ENCODE peak calls at places on chromosomes 12 and 14, in seven cellular contexts. O, A, P, T, W, I and U are unnamed samples.

GRCh38 chr12:2680676-2681039 is 114.1 kb upstream of the FKBP4 start:
- DNase-seq in O (no peak), A (no peak), P (no peak), T (no peak), W (peak; percentile 43), I (no peak), U (no peak)

GRCh38 chr14:32366256-32366655 is 37.2 kb downstream of the AKAP6 start:
- DNase-seq in O (no peak), A (no peak), P (no peak), T (no peak), W (no peak), I (peak; percentile 92), U (peak; percentile 86)

GRCh38 chr12:24911284-24911791 is 37.6 kb downstream of the BCAT1 start:
- DNase-seq in O (no peak), A (no peak), P (no peak), T (no peak), W (no peak), I (peak; percentile 92), U (peak; percentile 83)

GRCh38 chr12:133227281-133227852 is 8.3 kb downstream of the ANHX start:
- DNase-seq in O (peak; percentile 18), A (no peak), P (no peak), T (no peak), W (no peak), I (no peak), U (peak; percentile 75)

GRCh38 chr14:50541159-50541567 is 8.8 kb upstream of the MAP4K5 start:
- DNase-seq in O (no peak), A (no peak), P (no peak), T (no peak), W (no peak), I (no peak), U (no peak)

GRCh38 chr12:19206493-19207077 is 77.1 kb downstream of the PLEKHA5 start:
- DNase-seq in O (no peak), A (no peak), P (no peak), T (no peak), W (no peak), I (peak; percentile 42), U (no peak)

GRCh38 chr14:85527458-85527857 is 2.5 kb upstream of the FLRT2 start:
- DNase-seq in O (no peak), A (no peak), P (no peak), T (no peak), W (no peak), I (peak; percentile 35), U (no peak)

GRCh38 chr12:41476499-41476898 is 288.4 kb downstream of the PDZRN4 start:
- DNase-seq in O (no peak), A (no peak), P (no peak), T (no peak), W (no peak), I (no peak), U (no peak)

GRCh38 chr14:92993302-92993701 is 70.4 kb downstream of the CHGA start:
- DNase-seq in O (no peak), A (no peak), P (peak; percentile 60), T (no peak), W (no peak), I (peak; percentile 18), U (peak; percentile 53)

GRCh38 chr14:34837801-34838322 is 37.3 kb downstream of the BAZ1A start:
- DNase-seq in O (no peak), A (no peak), P (no peak), T (no peak), W (no peak), I (no peak), U (peak; percentile 75)

GRCh38 chr14:23539209-23539866 is 12.2 kb downstream of the ZFHX2 start:
- DNase-seq in O (peak; percentile 88), A (peak; percentile 53), P (no peak), T (no peak), W (peak; percentile 82), I (peak; percentile 32), U (peak; percentile 90)

GRCh38 chr12:96239711-96240234 is 45.6 kb downstream of the ELK3 start:
- DNase-seq in O (no peak), A (no peak), P (peak; percentile 80), T (no peak), W (no peak), I (peak; percentile 75), U (no peak)

GRCh38 chr14:101947577-101947903 is 16.8 kb upstream of the DYNC1H1 start:
- DNase-seq in O (no peak), A (no peak), P (no peak), T (peak; percentile 46), W (peak; percentile 60), I (no peak), U (peak; percentile 71)

GRCh38 chr12:46959484-46959883 is 119.9 kb upstream of the PCED1B start:
- DNase-seq in O (no peak), A (no peak), P (no peak), T (no peak), W (no peak), I (peak; percentile 63), U (peak; percentile 73)

GRCh38 chr14:34181308-34181707 is 230.4 kb upstream of the EGLN3 start:
- DNase-seq in O (no peak), A (no peak), P (no peak), T (no peak), W (no peak), I (no peak), U (no peak)

GRCh38 chr12:95976416-95976832 is 19.7 kb downstream of the HAL start:
- DNase-seq in O (no peak), A (no peak), P (no peak), T (no peak), W (no peak), I (peak; percentile 29), U (no peak)

GRCh38 chr14:105155681-105156413 is 12.7 kb downstream of the JAG2 start:
- DNase-seq in O (peak; percentile 87), A (no peak), P (no peak), T (no peak), W (no peak), I (no peak), U (peak; percentile 76)

GRCh38 chr12:6700646-6701051 is at the start of gene PIANP:
- DNase-seq in O (peak; percentile 87), A (peak; percentile 44), P (peak; percentile 38), T (no peak), W (no peak), I (no peak), U (peak; percentile 89)

GRCh38 chr12:57661376-57661775 is 28.4 kb upstream of the B4GALNT1 start:
- DNase-seq in O (no peak), A (no peak), P (no peak), T (no peak), W (no peak), I (no peak), U (no peak)

GRCh38 chr14:49051328-49052060 is 534.7 kb downstream of the RPS29 start:
- DNase-seq in O (no peak), A (no peak), P (no peak), T (no peak), W (no peak), I (peak; percentile 27), U (peak; percentile 42)

GRCh38 chr14:72710212-72710611 is 183.7 kb downstream of the DPF3 start:
- DNase-seq in O (no peak), A (no peak), P (no peak), T (no peak), W (no peak), I (no peak), U (no peak)

GRCh38 chr12:109053382-109054123 is 1.2 kb downstream of the USP30 start:
- DNase-seq in O (peak; percentile 9), A (no peak), P (no peak), T (no peak), W (no peak), I (no peak), U (peak; percentile 19)

GRCh38 chr12:49804821-49805220 is 23.4 kb downstream of the NCKAP5L start:
- DNase-seq in O (no peak), A (no peak), P (no peak), T (no peak), W (no peak), I (no peak), U (peak; percentile 17)

GRCh38 chr12:116661341-116661740 is 76.5 kb downstream of the SPRING1 start:
- DNase-seq in O (no peak), A (no peak), P (no peak), T (no peak), W (no peak), I (no peak), U (no peak)

GRCh38 chr12:66087365-66087943 is 43.1 kb downstream of the LLPH start:
- DNase-seq in O (peak; percentile 31), A (peak; percentile 75), P (peak; percentile 49), T (peak; percentile 73), W (peak; percentile 63), I (peak; percentile 70), U (peak; percentile 52)

GRCh38 chr14:66403183-66403582 is 83.0 kb upstream of the CCDC196 start:
- DNase-seq in O (no peak), A (no peak), P (no peak), T (no peak), W (no peak), I (peak; percentile 41), U (peak; percentile 23)

GRCh38 chr12:68609955-68610434 is 704 bp upstream of the RAP1B start:
- DNase-seq in O (peak; percentile 73), A (no peak), P (no peak), T (no peak), W (no peak), I (no peak), U (no peak)

GRCh38 chr14:77598366-77599050 is 17.9 kb downstream of the SPTLC2 start:
- DNase-seq in O (no peak), A (no peak), P (no peak), T (no peak), W (no peak), I (peak; percentile 15), U (no peak)

GRCh38 chr14:76923422-76924362 is 97.5 kb downstream of the LRRC74A start:
- DNase-seq in O (peak; percentile 68), A (no peak), P (no peak), T (no peak), W (peak; percentile 54), I (no peak), U (peak; percentile 66)

GRCh38 chr12:1843641-1844005 is 23.3 kb downstream of the LRTM2 start:
- DNase-seq in O (peak; percentile 47), A (no peak), P (no peak), T (no peak), W (no peak), I (no peak), U (no peak)

GRCh38 chr12:111363578-111363977 is 5.3 kb downstream of the PHETA1 start:
- DNase-seq in O (no peak), A (no peak), P (no peak), T (no peak), W (no peak), I (peak; percentile 74), U (peak; percentile 57)

GRCh38 chr14:37483672-37484071 is 111.4 kb downstream of the FOXA1 start:
- DNase-seq in O (no peak), A (no peak), P (no peak), T (no peak), W (no peak), I (no peak), U (no peak)

GRCh38 chr12:13289644-13290285 is 93.2 kb downstream of the EMP1 start:
- DNase-seq in O (no peak), A (no peak), P (no peak), T (peak; percentile 57), W (no peak), I (no peak), U (no peak)

GRCh38 chr12:4421590-4422031 is 24.0 kb downstream of the FGF6 start:
- DNase-seq in O (peak; percentile 89), A (peak; percentile 46), P (no peak), T (no peak), W (no peak), I (peak; percentile 22), U (peak; percentile 88)